ENCODE peak calls at places on chromosomes 6 and 20, in eight cellular contexts. S, H, X, E, D, A, Y and P are unnamed samples.

GRCh38 chr6:50128420-50129005 is 78.8 kb upstream of the DEFB112 start:
- DNase-seq in S (peak; percentile 24), H (peak; percentile 19), X (no peak), E (no peak), D (no peak), A (no peak), Y (no peak), P (no peak)

GRCh38 chr20:36950432-36951197 is 893 bp downstream of the SAMHD1 start:
- DNase-seq in S (peak; percentile 22), H (peak; percentile 32), X (no peak), E (no peak), D (peak; percentile 24), A (no peak), Y (peak; percentile 37), P (no peak)

GRCh38 chr6:36685926-36686667 is 7.6 kb downstream of the CDKN1A start:
- DNase-seq in S (no peak), H (no peak), X (no peak), E (no peak), D (no peak), A (no peak), Y (peak; percentile 66), P (peak; percentile 41)

GRCh38 chr6:36954262-36954931 is at the start of gene PI16:
- DNase-seq in S (no peak), H (no peak), X (no peak), E (no peak), D (no peak), A (no peak), Y (no peak), P (no peak)

GRCh38 chr6:13908955-13909381 is 15.8 kb upstream of the RNF182 start:
- DNase-seq in S (peak; percentile 74), H (peak; percentile 88), X (peak; percentile 49), E (no peak), D (peak; percentile 31), A (no peak), Y (no peak), P (no peak)

GRCh38 chr20:53939554-53940355 is 130.6 kb downstream of the BCAS1 start:
- DNase-seq in S (peak; percentile 94), H (peak; percentile 98), X (peak; percentile 69), E (peak; percentile 38), D (peak; percentile 95), A (peak; percentile 93), Y (peak; percentile 93), P (peak; percentile 93)

GRCh38 chr6:36210886-36211595 is 14.5 kb downstream of the BRPF3 start:
- DNase-seq in S (no peak), H (no peak), X (no peak), E (no peak), D (no peak), A (no peak), Y (no peak), P (no peak)

GRCh38 chr6:166253277-166254229 is 54.6 kb downstream of the PRR18 start:
- DNase-seq in S (no peak), H (peak; percentile 31), X (no peak), E (no peak), D (peak; percentile 34), A (no peak), Y (peak; percentile 51), P (peak; percentile 58)

GRCh38 chr20:46990017-46990810 is 95.6 kb downstream of the EYA2 start:
- DNase-seq in S (no peak), H (no peak), X (no peak), E (no peak), D (peak; percentile 24), A (peak; percentile 82), Y (no peak), P (no peak)

GRCh38 chr6:117191009-117191408 is 74.3 kb upstream of the VGLL2 start:
- DNase-seq in S (no peak), H (no peak), X (no peak), E (no peak), D (no peak), A (no peak), Y (no peak), P (no peak)

GRCh38 chr6:117191448-117191847 is 73.9 kb upstream of the VGLL2 start:
- DNase-seq in S (no peak), H (no peak), X (no peak), E (no peak), D (no peak), A (no peak), Y (no peak), P (no peak)

DNA sequence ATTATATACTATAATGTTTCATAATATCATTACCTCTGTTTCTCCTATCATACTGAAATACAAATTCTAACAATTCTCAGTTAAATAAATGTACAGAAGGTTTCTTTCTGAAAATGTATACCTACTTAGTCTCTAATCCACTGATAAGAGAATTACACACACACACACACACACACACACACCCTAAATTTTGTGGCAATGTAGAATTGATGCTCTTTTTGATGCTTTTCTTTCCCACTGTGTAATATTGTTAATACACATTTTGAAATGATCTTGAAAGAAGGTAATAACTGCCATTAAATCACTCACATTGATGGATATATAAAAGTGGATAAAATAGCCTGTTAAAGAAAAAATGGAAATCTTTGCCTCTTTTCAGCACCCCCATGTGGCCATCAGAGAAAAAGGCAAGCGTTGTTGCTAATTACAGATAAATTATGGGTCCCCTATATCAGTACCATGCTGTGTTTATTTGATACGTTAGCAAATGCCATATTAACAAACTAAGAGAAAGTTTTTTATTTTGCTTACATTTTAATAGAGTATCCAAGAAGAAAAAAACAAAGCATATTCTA is 76.6 kb upstream of the VGLL2 start:
- DNase-seq in S (no peak), H (peak; percentile 8), X (no peak), E (no peak), D (no peak), A (no peak), Y (no peak), P (no peak)
- TF ChIP-seq CTCF in S (peak; percentile 27), H (peak; percentile 63), X (no peak), E (no peak), D (no peak), A (no peak), Y (no peak), P (peak; percentile 53)

DNA sequence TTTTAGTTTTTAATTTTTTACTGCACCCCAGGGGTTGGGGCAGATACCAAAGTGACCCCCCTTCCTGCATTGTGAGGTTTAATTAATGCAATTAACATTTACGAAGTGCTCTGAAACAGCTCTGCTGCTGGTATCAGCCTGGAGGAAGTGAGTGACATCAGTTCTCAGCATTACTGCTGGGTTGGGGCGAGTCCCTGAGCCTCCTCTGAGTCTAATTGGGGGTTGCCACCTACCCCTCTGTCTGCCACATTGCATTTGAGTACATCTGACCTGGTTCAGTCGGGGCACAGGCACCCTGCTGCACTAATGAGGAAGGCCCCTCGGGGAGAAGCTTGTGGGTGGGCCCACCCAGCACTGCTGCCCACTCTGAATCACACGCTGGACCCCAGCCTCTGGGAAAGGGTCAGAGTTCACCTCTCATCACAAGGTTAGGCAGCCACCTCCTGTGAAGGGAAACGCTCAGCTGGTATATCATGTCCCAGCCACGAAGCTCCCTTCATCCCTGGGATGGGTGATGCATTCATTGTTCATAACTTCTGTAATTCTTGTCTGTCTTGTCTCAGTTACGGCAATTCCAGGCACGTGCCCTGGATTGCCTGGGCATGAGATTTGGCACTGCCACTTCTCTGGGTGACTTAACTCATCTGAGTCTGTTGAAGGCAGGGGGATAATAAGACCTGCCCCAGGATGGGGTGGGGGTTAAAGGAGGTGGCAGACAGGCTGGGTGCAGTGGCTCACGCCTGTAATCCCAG is 13.2 kb downstream of the DNMT3B start:
- DNase-seq in S (no peak), H (no peak), X (no peak), E (no peak), D (no peak), A (no peak), Y (no peak), P (no peak)
- H3K4me1 ChIP-seq in S (no peaks in the 10 kb centered on the region), H (peaks cover 1% of the 10 kb centered on the region), X (no peaks in the 10 kb centered on the region), E (peaks cover 19% of the 10 kb centered on the region), D (no peaks in the 10 kb centered on the region), A (peaks cover 4% of the 10 kb centered on the region), Y (peaks cover 6% of the 10 kb centered on the region), P (no peaks in the 10 kb centered on the region)

GRCh38 chr20:31676534-31677030 is 38.9 kb downstream of the COX4I2 start:
- DNase-seq in S (no peak), H (no peak), X (no peak), E (no peak), D (no peak), A (no peak), Y (no peak), P (no peak)

GRCh38 chr20:31674895-31675827 is 37.4 kb downstream of the COX4I2 start:
- DNase-seq in S (peak; percentile 64), H (peak; percentile 91), X (peak; percentile 71), E (peak; percentile 6), D (peak; percentile 68), A (peak; percentile 50), Y (peak; percentile 87), P (peak; percentile 67)

GRCh38 chr20:31673943-31674463 is 36.3 kb downstream of the COX4I2 start:
- DNase-seq in S (no peak), H (no peak), X (no peak), E (no peak), D (no peak), A (no peak), Y (no peak), P (no peak)

GRCh38 chr20:31677553-31678260 is 40.0 kb downstream of the COX4I2 start:
- DNase-seq in S (no peak), H (no peak), X (no peak), E (no peak), D (no peak), A (no peak), Y (no peak), P (no peak)

DNA sequence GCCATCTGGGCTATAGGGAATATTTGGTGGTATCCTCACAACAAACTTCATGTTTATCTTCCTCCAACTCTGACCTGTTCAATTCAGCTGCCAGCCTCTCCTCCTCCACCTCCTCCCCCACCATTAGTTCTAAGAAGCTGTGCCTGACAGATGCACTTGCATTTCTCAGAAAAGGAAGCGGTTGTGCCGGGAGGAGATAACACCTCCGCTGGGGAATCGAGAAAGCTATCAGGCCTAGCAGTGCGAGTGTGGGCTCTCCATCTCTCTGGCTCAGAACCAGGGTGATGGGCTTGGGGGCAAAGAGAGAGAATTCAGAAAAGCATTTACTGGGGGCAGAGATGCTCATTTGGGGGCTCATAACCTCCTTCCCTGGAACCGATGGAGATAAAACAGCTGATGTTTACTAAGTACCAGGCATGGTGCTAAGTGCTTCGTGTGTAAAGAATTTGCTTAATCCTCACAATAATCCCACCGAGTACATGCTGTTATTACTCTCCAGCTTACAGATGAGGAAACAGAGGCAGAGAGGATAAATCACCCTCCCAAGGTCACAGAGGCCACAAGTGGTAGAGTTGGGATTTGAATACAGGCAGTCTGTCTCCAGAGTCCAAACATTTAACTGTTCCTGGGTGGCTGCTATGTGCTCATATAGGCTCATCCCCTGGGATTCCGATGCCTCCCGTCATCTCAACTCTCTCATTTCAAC is 38.3 kb downstream of the COX4I2 start:
- DNase-seq in S (peak; percentile 25), H (peak; percentile 31), X (no peak), E (peak; percentile 6), D (no peak), A (no peak), Y (no peak), P (no peak)
- H3K4me3 ChIP-seq in S (no peak overlapping the region), H (peak overlapping the region; percentile 12), X (peak overlapping the region; percentile 49), E (peak overlapping the region; percentile 66), D (no peak overlapping the region), A (peak overlapping the region; percentile 47), Y (no peak overlapping the region), P (peak overlapping the region; percentile 17)

GRCh38 chr6:108142240-108142639 is 23.6 kb upstream of the NR2E1 start:
- DNase-seq in S (no peak), H (no peak), X (no peak), E (no peak), D (no peak), A (no peak), Y (no peak), P (no peak)

DNA sequence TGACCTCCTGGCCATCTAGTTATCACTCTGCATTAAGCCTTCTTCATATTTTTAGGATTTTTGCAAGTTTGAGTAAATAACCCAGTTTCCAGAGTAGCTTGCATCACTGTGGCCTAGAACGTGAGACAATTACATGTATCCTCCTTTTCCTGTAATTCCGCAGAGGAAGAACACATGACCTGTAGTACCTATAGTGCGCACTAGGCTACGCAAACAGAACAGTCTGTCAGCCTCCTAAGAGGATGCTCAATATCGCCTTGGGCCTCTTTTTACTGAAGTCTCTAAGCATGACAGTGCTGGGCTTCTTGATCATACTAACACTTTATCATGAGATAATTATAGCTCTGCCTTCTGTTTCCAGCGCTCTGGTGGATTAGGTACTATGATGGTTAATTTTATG is 20.2 kb upstream of the NR2E1 start:
- DNase-seq in S (no peak), H (no peak), X (no peak), E (no peak), D (no peak), A (no peak), Y (no peak), P (no peak)
- TF ChIP-seq CTCF in S (no peak), H (no peak), X (no peak), E (no peak), D (no peak), A (no peak), Y (no peak), P (no peak)